ENCODE peak calls at places on chromosome 10, in four cellular contexts. T is AG10803, R is BE2C, V is fibroblast of lung. K is an unnamed sample.

GRCh38 chr10:49111320-49111698 is 4.0 kb downstream of the VSTM4 start:
- DNase-seq in T (no peak), R (no peak), V (no peak), K (no peak)

GRCh38 chr10:61166065-61166464 is 222.1 kb upstream of the RHOBTB1 start:
- DNase-seq in T (no peak), R (no peak), V (no peak), K (peak)

GRCh38 chr10:55203319-55203718 is 402.3 kb upstream of the PCDH15 start:
- DNase-seq in T (no peak), R (no peak), V (peak), K (no peak)

GRCh38 chr10:58775960-58776574 is 263.4 kb downstream of the BICC1 start:
- DNase-seq in T (peak), R (peak), V (peak), K (peak)

GRCh38 chr10:44857363-44858016 is 53.6 kb upstream of the TMEM72 start:
- DNase-seq in T (peak), R (peak), V (peak), K (peak)

GRCh38 chr10:112140110-112140755 is 43.3 kb downstream of the GPAM start:
- DNase-seq in T (peak), R (peak), V (peak), K (peak)

GRCh38 chr10:10605551-10606081 is 412.1 kb upstream of the CELF2 start:
- DNase-seq in T (peak), R (no peak), V (peak), K (peak)

GRCh38 chr10:131314799-131315198 is 3.3 kb upstream of the TCERG1L start:
- DNase-seq in T (no peak), R (no peak), V (no peak), K (no peak)

GRCh38 chr10:29022513-29022912 is 266.4 kb upstream of the LYZL1 start:
- DNase-seq in T (no peak), R (peak), V (no peak), K (no peak)

GRCh38 chr10:70970830-70971229 is 82.5 kb upstream of the PCBD1 start:
- DNase-seq in T (no peak), R (no peak), V (peak), K (no peak)

GRCh38 chr10:13724484-13724883 is 137.7 kb downstream of the PRPF18 start:
- DNase-seq in T (peak), R (no peak), V (peak), K (peak)

GRCh38 chr10:77710081-77710551 is 72.5 kb upstream of the KCNMA1 start:
- DNase-seq in T (no peak), R (no peak), V (no peak), K (no peak)

GRCh38 chr10:125104559-125104958 is 55.8 kb downstream of the CTBP2 start:
- DNase-seq in T (no peak), R (no peak), V (no peak), K (no peak)

GRCh38 chr10:63767512-63767911 is 246.3 kb downstream of the REEP3 start:
- DNase-seq in T (no peak), R (no peak), V (peak), K (peak)

GRCh38 chr10:48798486-48799254 is 114.0 kb downstream of the WDFY4 start:
- DNase-seq in T (peak), R (no peak), V (no peak), K (no peak)

GRCh38 chr10:114273910-114274309 is 34.9 kb downstream of the VWA2 start:
- DNase-seq in T (no peak), R (no peak), V (no peak), K (no peak)